ENCODE peak calls at places on chromosome 9, in five cellular contexts. K, N, E, M and R are unnamed samples.

GRCh38 chr9:126692041-126692758 is 78.5 kb downstream of the LMX1B start:
- DNase-seq in K (no peak), N (peak; percentile 6), M (no peak), E (no peak), R (no peak)

GRCh38 chr9:74784506-74784905 is 103.2 kb downstream of the TRPM6 start:
- DNase-seq in N (no peak), E (no peak), K (no peak), M (no peak), R (no peak)

GRCh38 chr9:38744484-38744883 is 24.6 kb upstream of the FAM240B start:
- DNase-seq in E (no peak), M (no peak), N (no peak), K (no peak), R (no peak)

GRCh38 chr9:136403915-136404800 is 4.2 kb upstream of the SNAPC4 start:
- DNase-seq in E (no peak), M (no peak), K (no peak), N (no peak), R (no peak)

GRCh38 chr9:70490478-70490877 is 76.0 kb upstream of the KLF9 start:
- DNase-seq in M (no peak), K (no peak), E (no peak), N (no peak), R (no peak)

GRCh38 chr9:93254806-93255519 is 71.0 kb downstream of the WNK2 start:
- DNase-seq in K (no peak), N (no peak), M (no peak), E (peak; percentile 5), R (peak; percentile 62)

GRCh38 chr9:125757834-125758233 is 10.7 kb downstream of the PBX3 start:
- DNase-seq in K (no peak), N (no peak), E (no peak), M (no peak), R (no peak)

GRCh38 chr9:109717342-109717741 is 62.7 kb upstream of the PALM2AKAP2 start:
- DNase-seq in N (no peak), K (no peak), E (no peak), M (no peak), R (no peak)

GRCh38 chr9:115694991-115695390 is 458.6 kb upstream of the PAPPA start:
- DNase-seq in M (no peak), K (no peak), E (no peak), N (no peak), R (no peak)

GRCh38 chr9:34197756-34198711 is 19.2 kb downstream of the UBAP1 start:
- DNase-seq in N (peak; percentile 55), M (no peak), E (peak; percentile 45), K (no peak), R (peak; percentile 52)

GRCh38 chr9:4866239-4866969 is 73.7 kb downstream of the RCL1 start:
- DNase-seq in M (no peak), K (no peak), E (no peak), N (no peak), R (no peak)

GRCh38 chr9:102840356-102840755 is 154.8 kb upstream of the CYLC2 start:
- DNase-seq in M (no peak), N (no peak), K (no peak), E (no peak), R (no peak)

GRCh38 chr9:114238919-114239879 is 83.7 kb upstream of the ORM1 start:
- DNase-seq in M (no peak), N (peak; percentile 24), E (no peak), K (no peak), R (no peak)

GRCh38 chr9:116377179-116377790 is 223.7 kb downstream of the PAPPA start:
- DNase-seq in N (no peak), E (no peak), K (no peak), M (no peak), R (no peak)

GRCh38 chr9:135277219-135278201 is 190.0 kb downstream of the OLFM1 start:
- DNase-seq in M (no peak), E (no peak), N (no peak), K (no peak), R (no peak)

GRCh38 chr9:81717747-81718077 is 28.4 kb upstream of the TLE1 start:
- DNase-seq in K (no peak), E (no peak), M (no peak), N (no peak), R (no peak)

GRCh38 chr9:34154052-34154451 is 24.8 kb upstream of the UBAP1 start:
- DNase-seq in K (no peak), M (no peak), E (no peak), N (no peak), R (no peak)

GRCh38 chr9:5629312-5630037 is 568 bp downstream of the RIC1 start:
- DNase-seq in N (peak; percentile 42), K (no peak), M (peak; percentile 24), E (peak; percentile 60), R (peak; percentile 77)

GRCh38 chr9:89670114-89670513 is 65.3 kb downstream of the GADD45G start:
- DNase-seq in K (no peak), E (no peak), N (no peak), M (no peak), R (no peak)

GRCh38 chr9:121771418-121771817 is 120.0 kb downstream of the DAB2IP start:
- DNase-seq in K (no peak), E (no peak), M (no peak), N (no peak), R (no peak)

GRCh38 chr9:105053209-105053652 is 125.3 kb upstream of the ABCA1 start:
- DNase-seq in E (peak; percentile 22), M (no peak), K (peak; percentile 35), N (no peak), R (no peak)

GRCh38 chr9:34047864-34048729 is 590 bp downstream of the UBAP2 start:
- DNase-seq in M (peak; percentile 24), K (no peak), N (peak; percentile 48), E (peak; percentile 37), R (no peak)

GRCh38 chr9:32136700-32137339 is 247.6 kb upstream of the ACO1 start:
- DNase-seq in K (no peak), E (no peak), N (peak; percentile 16), M (no peak), R (no peak)

GRCh38 chr9:100117316-100117715 is 18.3 kb downstream of the INVS start:
- DNase-seq in M (no peak), N (no peak), K (no peak), E (no peak), R (no peak)

GRCh38 chr9:14068690-14069089 is 245.3 kb downstream of the NFIB start:
- DNase-seq in M (no peak), E (peak; percentile 35), K (no peak), N (no peak), R (no peak)
- TF ChIP-seq CTCF in M (no peak), E (peak; percentile 31), K (no peak), N (no peak), R (no peak)

DNA sequence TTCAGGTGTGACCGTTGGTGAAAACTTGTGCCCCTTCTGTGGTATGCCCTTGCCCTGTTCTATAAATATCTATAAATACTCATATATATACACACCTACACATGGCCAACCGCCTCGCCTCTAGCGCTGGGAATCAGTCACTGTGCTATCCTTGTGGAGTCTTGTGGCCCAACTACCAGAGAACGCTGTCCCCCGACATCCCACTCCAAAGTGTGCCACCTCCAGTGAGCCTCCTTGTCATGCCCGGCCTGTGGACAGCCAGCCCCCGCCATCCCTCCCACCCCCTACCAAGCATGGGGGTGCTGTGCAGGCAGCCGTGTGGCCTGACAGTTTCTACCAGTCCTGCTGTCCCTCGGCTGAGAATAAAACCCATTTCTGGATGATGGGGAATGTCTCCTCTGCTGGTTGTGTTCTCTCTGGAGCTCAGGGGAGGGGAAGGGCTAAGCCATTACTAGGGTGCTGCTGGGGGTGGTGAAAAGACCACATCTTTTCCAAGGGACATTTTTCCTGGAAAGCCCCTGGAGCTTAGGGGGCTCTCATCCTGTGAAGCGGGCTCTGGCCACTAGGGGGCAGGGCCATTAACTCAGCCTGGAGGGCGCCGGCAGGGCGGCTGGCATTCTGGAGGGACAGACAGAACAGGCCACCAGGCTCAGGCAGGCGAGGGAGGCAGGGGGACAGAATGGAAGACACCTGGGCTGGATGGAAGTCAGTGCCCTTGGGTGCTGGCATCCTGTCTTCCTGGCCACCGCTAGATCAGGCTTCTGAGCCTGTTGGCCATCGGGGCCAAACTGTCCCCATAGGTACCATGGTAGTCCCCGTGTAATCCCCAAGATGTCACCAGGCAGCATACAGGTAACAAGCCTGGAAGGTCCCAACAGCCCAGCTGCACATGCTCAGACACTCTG is 20.7 kb downstream of the GOLGA2 start:
- DNase-seq in E (peak; percentile 76), M (peak; percentile 44), K (no peak), N (peak; percentile 88), R (no peak)
- TF ChIP-seq CTCF in E (peak; percentile 74), M (peak; percentile 84), K (peak; percentile 93), N (peak; percentile 91), R (peak; percentile 94)

DNA sequence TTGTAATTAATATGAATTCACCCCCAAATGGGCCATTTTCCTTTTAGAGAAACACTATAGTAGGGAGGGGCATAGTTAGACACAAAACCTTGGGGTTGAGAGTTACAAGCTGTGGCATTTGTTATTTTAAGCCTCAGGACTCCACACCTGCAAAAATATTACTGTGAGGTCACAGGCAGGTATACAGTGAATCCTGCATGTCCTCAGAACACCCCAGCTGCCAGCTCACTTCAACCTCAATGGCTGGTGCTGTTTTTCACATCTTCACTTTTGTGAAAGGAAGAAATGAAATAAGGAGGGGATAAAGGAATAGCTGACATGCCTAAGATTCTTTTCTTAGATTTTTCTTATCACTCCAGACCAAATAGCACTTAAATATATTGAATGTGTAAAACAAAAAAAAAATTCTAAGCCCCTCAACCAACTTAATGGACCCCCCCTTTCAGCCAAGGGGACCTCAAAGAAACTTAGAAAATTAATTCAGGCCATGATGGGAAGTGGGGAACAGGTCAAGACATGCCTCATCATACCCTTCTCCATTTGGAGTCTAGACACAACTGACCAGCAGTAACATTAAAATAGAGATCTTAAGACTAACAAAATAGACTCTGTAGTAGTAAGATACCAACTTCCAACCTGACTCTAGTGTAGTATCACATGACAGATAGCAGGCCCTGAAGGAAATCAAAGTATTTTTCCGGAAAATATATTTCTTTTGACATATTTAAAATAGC is 9.2 kb downstream of the C9orf85 start:
- DNase-seq in N (no peak), E (no peak), K (no peak), M (no peak), R (no peak)
- TF ChIP-seq CTCF in N (no peak), E (no peak), K (no peak), M (no peak), R (no peak)

DNA sequence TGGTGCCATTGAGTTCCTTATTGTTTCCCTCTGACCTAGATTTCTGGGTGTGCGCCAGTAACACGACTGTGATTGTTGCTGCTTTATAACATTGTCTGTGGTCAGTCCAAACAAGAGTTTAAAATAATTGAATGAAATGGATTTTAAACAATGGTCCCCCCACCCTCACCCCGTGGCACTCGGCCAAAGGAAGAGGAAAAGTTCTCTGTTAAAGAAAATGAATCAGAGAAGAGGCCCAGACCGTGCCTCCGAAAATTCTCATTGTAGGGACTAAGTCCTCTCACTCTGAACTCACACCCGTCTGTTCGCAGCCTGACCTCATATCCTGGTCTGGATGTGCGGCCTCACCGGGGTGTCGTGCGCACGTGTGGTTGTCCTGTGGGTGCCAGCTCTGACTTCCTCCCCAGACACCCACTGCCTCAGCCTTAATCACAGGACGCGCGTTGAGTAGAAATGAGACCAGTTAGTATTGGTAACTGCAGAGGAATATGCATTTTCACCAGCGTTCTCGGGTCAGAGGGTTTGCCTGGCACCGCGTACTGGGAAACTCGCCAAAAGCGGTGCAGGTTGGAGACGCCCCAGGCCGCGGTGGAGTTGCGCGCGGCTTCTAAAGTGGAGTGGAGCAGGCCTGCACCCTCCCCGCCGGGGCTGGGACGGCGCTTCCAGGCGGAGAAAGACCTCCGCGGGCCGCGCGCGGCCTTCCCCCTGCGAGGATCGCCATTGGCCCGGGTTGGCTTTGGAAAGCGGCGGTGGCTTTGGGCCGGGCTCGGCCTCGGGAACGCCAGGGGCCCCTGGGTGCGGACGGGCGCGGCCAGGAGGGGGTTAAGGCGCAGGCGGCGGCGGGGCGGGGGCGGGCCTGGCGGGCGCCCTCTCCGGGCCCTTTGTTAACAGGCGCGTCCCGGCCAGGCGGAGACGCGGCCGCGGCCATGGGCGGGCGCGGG is at the start of gene ABL1:
- DNase-seq in M (peak; percentile 44), K (peak; percentile 53), N (peak; percentile 65), E (peak; percentile 77), R (peak; percentile 84)
- TF ChIP-seq CTCF in M (no peak), K (no peak), N (no peak), E (no peak), R (no peak)